ENCODE peak calls at places on chromosomes 5 and 9, in four cellular contexts. X is cardiac muscle cell, M is AG20443, S is activated T-cell treated with anti-CD3 and anti-CD28 coated beads for 1 hour. N is an unnamed sample.

GRCh38 chr5:75363726-75364495 is 26.9 kb downstream of the HMGCR start:
- DNase-seq in M (no peak), S (no peak), X (no peak), N (no peak)

GRCh38 chr5:153513171-153513570 is 22.7 kb downstream of the GRIA1 start:
- DNase-seq in X (peak), S (no peak), M (peak), N (no peak)

GRCh38 chr9:88590558-88591146 is 55.7 kb downstream of the NXNL2 start:
- DNase-seq in M (no peak), S (no peak), X (no peak), N (no peak)

GRCh38 chr9:26210338-26210851 is 532.2 kb upstream of the TUSC1 start:
- DNase-seq in S (no peak), M (peak), X (peak), N (no peak)

GRCh38 chr5:163789870-163790269 is 284.5 kb downstream of the MAT2B start:
- DNase-seq in M (no peak), S (no peak), X (no peak), N (no peak)

GRCh38 chr5:124806026-124806856 is 59.8 kb upstream of the ZNF608 start:
- DNase-seq in M (no peak), X (peak), S (no peak), N (peak)

GRCh38 chr9:103530934-103531333 is 535.8 kb downstream of the CYLC2 start:
- DNase-seq in S (no peak), X (no peak), M (no peak), N (no peak)

GRCh38 chr9:83971485-83971884 is 8.5 kb downstream of the HNRNPK start:
- DNase-seq in M (no peak), X (no peak), S (no peak), N (no peak)

GRCh38 chr9:93680445-93681315 is 104.3 kb downstream of the PHF2 start:
- DNase-seq in X (no peak), S (no peak), M (peak), N (no peak)

GRCh38 chr9:4857163-4857562 is 64.4 kb downstream of the RCL1 start:
- DNase-seq in S (no peak), X (no peak), M (no peak), N (no peak)

GRCh38 chr5:108409781-108410180 is 27.9 kb upstream of the FBXL17 start:
- DNase-seq in S (no peak), M (no peak), X (no peak), N (no peak)

GRCh38 chr5:121870489-121870888 is 18.8 kb downstream of the FTMT start:
- DNase-seq in X (peak), M (no peak), S (no peak), N (peak)

GRCh38 chr5:140557965-140558364 is 692 bp upstream of the SRA1 start:
- DNase-seq in M (no peak), X (no peak), S (no peak), N (no peak)

GRCh38 chr9:126380447-126380846 is 53.8 kb downstream of the MVB12B start:
- DNase-seq in S (no peak), X (no peak), M (no peak), N (no peak)

GRCh38 chr5:125612356-125613149 is 810.7 kb upstream of the GRAMD2B start:
- DNase-seq in M (no peak), S (no peak), X (no peak), N (no peak)

GRCh38 chr5:5685737-5686136 is 263.3 kb downstream of the ICE1 start:
- DNase-seq in X (no peak), S (no peak), M (no peak), N (no peak)

GRCh38 chr9:95746408-95747165 is 128.9 kb upstream of the ERCC6L2 start:
- DNase-seq in M (no peak), S (no peak), X (no peak), N (no peak)

GRCh38 chr9:4666042-4666699 is at the start of gene SPATA6L:
- DNase-seq in M (peak), X (peak), S (peak), N (no peak)

GRCh38 chr5:177557041-177557647 is 2.8 kb upstream of the FAM193B start:
- DNase-seq in S (no peak), M (no peak), X (no peak), N (no peak)

GRCh38 chr9:135248111-135248510 is 160.6 kb downstream of the OLFM1 start:
- DNase-seq in S (no peak), M (no peak), X (no peak), N (no peak)

GRCh38 chr9:16521868-16522381 is 348.5 kb downstream of the BNC2 start:
- DNase-seq in M (peak), X (peak), S (no peak), N (peak)

GRCh38 chr5:42494414-42494813 is 71.2 kb downstream of the GHR start:
- DNase-seq in M (no peak), X (peak), S (no peak), N (no peak)

GRCh38 chr5:35038891-35039290 is 8.9 kb downstream of the AGXT2 start:
- DNase-seq in M (no peak), S (no peak), X (peak), N (no peak)

N was measured in fibroblast of the conjunctiva.